ENCODE peak calls at places on chromosomes 11 and 22, in four cellular contexts. L is mammary epithelial cell, J is HL-60, Y is cardiac muscle cell. T is an unnamed sample. For H3K27me3, the result is how much of the 10 kb centered on the place peaks cover.

GRCh38 chr11:44860967-44861828 is 89.5 kb downstream of the TP53I11 start:
- DNase-seq in Y (no peak), J (no peak), L (no peak), T (no peak)

GRCh38 chr11:93198221-93198650 is 445 bp upstream of the SLC36A4 start:
- DNase-seq in L (peak), J (no peak), Y (no peak), T (no peak)

GRCh38 chr11:95098826-95099225 is 9.2 kb downstream of the ENDOD1 start:
- DNase-seq in J (no peak), Y (no peak), L (no peak), T (no peak)

GRCh38 chr11:69892986-69893555 is 73.9 kb upstream of the FGF3 start:
- DNase-seq in Y (no peak), L (no peak), J (no peak), T (no peak)

GRCh38 chr22:47647720-47648119 is 885.3 kb downstream of the TBC1D22A start:
- DNase-seq in Y (no peak), J (no peak), L (no peak), T (no peak)

GRCh38 chr11:66857234-66857926 is 516 bp downstream of the LRFN4 start:
- DNase-seq in J (no peak), Y (no peak), L (peak), T (no peak)

GRCh38 chr11:44036811-44037657 is 10.7 kb upstream of the ACCSL start:
- DNase-seq in Y (peak), L (peak), J (peak), T (no peak)

GRCh38 chr11:73520358-73521061 is 77.4 kb downstream of the FAM168A start:
- DNase-seq in L (no peak), J (no peak), Y (no peak), T (no peak)

GRCh38 chr11:84691830-84692229 is 935.3 kb downstream of the DLG2 start:
- DNase-seq in L (no peak), J (no peak), Y (peak), T (no peak)

GRCh38 chr11:28490763-28491382 is 382.7 kb downstream of the METTL15 start:
- DNase-seq in Y (no peak), J (no peak), L (no peak), T (no peak)

GRCh38 chr11:1043563-1044096 is 7.1 kb upstream of the MUC6 start:
- DNase-seq in L (no peak), Y (no peak), J (no peak), T (no peak)

GRCh38 chr11:24828938-24829337 is 332.1 kb downstream of the LUZP2 start:
- DNase-seq in L (no peak), J (no peak), Y (no peak), T (no peak)

GRCh38 chr11:36306888-36307287 is 10.8 kb downstream of the PRR5L start:
- DNase-seq in Y (peak), J (peak), L (no peak), T (no peak)

GRCh38 chr11:102134597-102134996 is 24.4 kb downstream of the YAP1 start:
- DNase-seq in J (no peak), Y (no peak), L (no peak), T (no peak)

GRCh38 chr22:44146088-44146861 is 34.5 kb upstream of the PARVG start:
- DNase-seq in J (no peak), Y (no peak), L (no peak), T (no peak)

GRCh38 chr11:129453293-129453721 is 77.7 kb downstream of the BARX2 start:
- DNase-seq in Y (no peak), L (no peak), J (no peak), T (no peak)

GRCh38 chr11:64206457-64207246 is at the start of gene FERMT3:
- DNase-seq in Y (no peak), L (no peak), J (peak), T (peak)

GRCh38 chr11:112343368-112344039 is 82.8 kb upstream of the PLET1 start:
- DNase-seq in Y (no peak), J (no peak), L (no peak), T (no peak)

GRCh38 chr11:6746086-6746618 is 25.6 kb downstream of the OR2AG2 start:
- DNase-seq in L (no peak), Y (no peak), J (peak), T (peak)

GRCh38 chr11:65485820-65486219 is 13.0 kb upstream of the MALAT1 start:
- DNase-seq in L (peak), J (no peak), Y (no peak), T (no peak)

GRCh38 chr22:27358096-27358870 is 443.3 kb downstream of the MN1 start:
- DNase-seq in Y (no peak), J (no peak), L (no peak), T (no peak)

GRCh38 chr22:43090130-43090789 is 1.1 kb upstream of the TTLL1 start:
- DNase-seq in Y (no peak), L (peak), J (peak), T (peak)
- TF ChIP-seq CTCF in Y (peak), L (peak), J (peak), T (peak)

DNA sequence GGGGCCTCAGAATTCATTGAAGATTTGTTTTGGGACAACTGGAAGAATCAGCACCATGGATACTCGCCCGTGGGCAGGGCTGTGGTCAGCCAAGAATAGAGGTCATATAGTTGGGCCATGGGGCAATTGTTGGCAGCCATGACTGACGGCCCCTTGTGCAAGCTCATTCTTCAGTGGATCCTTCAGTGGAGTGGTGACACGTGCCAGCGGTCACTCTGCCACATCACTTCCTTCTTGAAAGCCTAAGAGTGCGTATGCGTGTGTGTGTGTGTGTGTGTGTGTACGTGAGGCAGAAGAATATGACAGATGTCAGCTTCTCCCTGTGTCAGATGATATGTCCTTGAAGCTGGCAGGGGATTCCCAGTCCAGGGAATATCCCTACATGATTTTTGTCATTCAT is 1.8 kb upstream of the IL18BP start:
- DNase-seq in Y (no peak), L (no peak), J (peak), T (no peak)
- H3K27ac ChIP-seq in Y (no peak), L (no peak), J (peak), T (no peak)

GRCh38 chr11:127034973-127035372 is 34.4 kb upstream of the KIRREL3 start:
- DNase-seq in L (no peak), J (no peak), Y (no peak), T (no peak)

GRCh38 chr11:127037001-127037400 is 36.4 kb upstream of the KIRREL3 start:
- DNase-seq in J (no peak), L (no peak), Y (peak), T (no peak)

GRCh38 chr11:127035812-127036211 is 35.2 kb upstream of the KIRREL3 start:
- DNase-seq in L (no peak), Y (no peak), J (no peak), T (no peak)
- H3K27me3 ChIP-seq in L (under half), Y (under half), J (under half), T (under half)

DNA sequence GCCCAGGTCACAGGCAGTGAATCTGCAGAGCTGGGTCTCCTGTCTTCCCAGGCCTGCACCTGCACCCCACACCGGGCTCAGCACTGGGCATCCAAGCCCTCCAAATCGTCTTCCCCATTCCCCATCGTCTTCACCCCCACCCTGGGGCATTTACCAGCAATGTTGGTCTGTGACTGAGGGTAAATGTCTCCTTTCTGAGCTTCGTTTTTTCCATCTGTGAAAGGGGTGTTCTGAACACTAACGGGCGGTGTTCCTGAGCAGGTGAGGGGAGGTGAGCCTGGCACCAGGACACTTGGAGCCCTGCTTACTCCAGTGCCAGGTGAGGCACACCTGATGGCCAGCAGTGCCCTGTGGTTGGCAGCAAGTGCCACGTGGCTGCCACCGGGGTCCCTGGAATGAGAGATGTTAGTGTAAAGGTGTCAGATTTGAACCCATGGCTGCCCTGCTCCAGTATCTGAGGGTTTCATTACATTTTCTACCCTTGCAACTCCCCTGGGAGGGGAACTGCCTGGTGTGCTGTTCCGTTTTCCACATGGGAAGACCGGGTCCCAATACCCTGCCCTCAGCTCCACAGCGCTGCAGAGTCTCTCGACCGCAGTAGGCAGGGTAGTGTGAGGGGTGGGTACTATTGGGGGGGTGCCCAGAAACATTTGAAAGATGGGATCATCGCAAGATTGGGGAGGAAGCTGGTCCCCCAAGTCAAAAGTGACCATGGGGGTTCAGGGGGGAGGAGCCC is 1.9 kb downstream of the CDC42EP1 start:
- DNase-seq in L (no peak), Y (no peak), J (no peak), T (no peak)
- TF ChIP-seq CTCF in L (no peak), Y (no peak), J (no peak), T (peak)

GRCh38 chr11:96198466-96198808 is 144.6 kb downstream of the MAML2 start:
- DNase-seq in L (no peak), J (no peak), Y (no peak), T (no peak)

GRCh38 chr11:96197221-96197620 is 145.8 kb downstream of the MAML2 start:
- DNase-seq in L (no peak), J (no peak), Y (no peak), T (no peak)

GRCh38 chr11:96199563-96200025 is 143.4 kb downstream of the MAML2 start:
- DNase-seq in J (no peak), L (no peak), Y (no peak), T (no peak)

GRCh38 chr11:96197801-96198465 is 145.1 kb downstream of the MAML2 start:
- DNase-seq in L (no peak), J (no peak), Y (no peak), T (no peak)

GRCh38 chr11:96200243-96200642 is 142.8 kb downstream of the MAML2 start:
- DNase-seq in J (no peak), L (no peak), Y (no peak), T (no peak)
- H3K27ac ChIP-seq in J (no peak), L (no peak), Y (no peak), T (no peak)

GRCh38 chr22:48907591-48907990 is 920.1 kb downstream of the BRD1 start:
- DNase-seq in J (no peak), L (no peak), Y (no peak), T (no peak)

GRCh38 chr22:48908547-48908946 is 919.1 kb downstream of the BRD1 start:
- DNase-seq in J (no peak), Y (no peak), L (no peak), T (no peak)

GRCh38 chr22:48902983-48903650 is 924.6 kb downstream of the BRD1 start:
- DNase-seq in L (no peak), Y (no peak), J (no peak), T (peak)

GRCh38 chr22:48905206-48905975 is 922.3 kb downstream of the BRD1 start:
- DNase-seq in Y (no peak), L (no peak), J (no peak), T (no peak)

DNA sequence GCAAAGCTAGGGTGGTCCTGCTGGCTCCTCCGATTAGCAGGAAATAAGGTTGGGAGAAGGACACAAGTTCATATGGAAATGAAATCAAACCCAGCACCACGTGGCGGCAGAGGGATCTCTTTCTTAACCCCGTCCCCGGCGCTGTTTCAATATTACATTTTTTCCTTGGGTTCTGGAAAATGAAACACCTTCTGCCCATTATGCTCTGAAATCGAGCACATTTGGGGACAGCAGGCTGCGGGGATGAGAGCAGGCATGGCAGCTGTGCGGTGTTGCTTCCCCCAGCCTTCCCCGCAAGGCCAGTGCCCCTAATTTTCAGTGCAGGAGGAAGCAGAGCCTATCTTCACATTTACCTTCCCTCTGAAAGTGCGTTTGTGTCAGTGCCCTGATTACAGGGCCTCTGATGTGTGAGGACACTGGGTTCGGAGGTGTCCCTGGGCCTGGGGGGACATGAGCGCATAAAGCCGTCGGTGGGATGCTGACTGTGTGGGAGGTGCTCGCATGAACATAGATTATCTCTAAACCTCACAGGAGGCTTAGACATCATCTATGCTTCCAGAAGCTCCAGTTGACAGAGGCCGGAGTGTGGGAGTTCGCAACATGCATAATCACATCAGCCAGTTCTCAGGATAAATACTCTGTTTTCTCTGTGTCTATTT is 921.4 kb downstream of the BRD1 start:
- DNase-seq in J (no peak), L (no peak), Y (no peak), T (no peak)
- H3K27me3 ChIP-seq in J (under half), L (under half), Y (under half), T (under half)

GRCh38 chr11:41431784-41432183 is 27.7 kb downstream of the LRRC4C start:
- DNase-seq in L (no peak), J (no peak), Y (peak), T (no peak)
- TF ChIP-seq CTCF in L (peak), J (no peak), Y (peak), T (no peak)

GRCh38 chr11:127018683-127019279 is 18.2 kb upstream of the KIRREL3 start:
- DNase-seq in Y (no peak), J (no peak), L (no peak), T (no peak)

GRCh38 chr11:127027000-127027399 is 26.4 kb upstream of the KIRREL3 start:
- DNase-seq in J (no peak), L (no peak), Y (no peak), T (no peak)

GRCh38 chr11:127023991-127024390 is 23.4 kb upstream of the KIRREL3 start:
- DNase-seq in L (peak), Y (no peak), J (no peak), T (no peak)
- H3K27ac ChIP-seq in L (peak), Y (no peak), J (no peak), T (no peak)

GRCh38 chr11:27244900-27245299 is 118.1 kb downstream of the CCDC34 start:
- DNase-seq in Y (no peak), J (no peak), L (no peak), T (no peak)
- H3K27me3 ChIP-seq in Y (under half), J (under half), L (under half), T (under half)

DNA sequence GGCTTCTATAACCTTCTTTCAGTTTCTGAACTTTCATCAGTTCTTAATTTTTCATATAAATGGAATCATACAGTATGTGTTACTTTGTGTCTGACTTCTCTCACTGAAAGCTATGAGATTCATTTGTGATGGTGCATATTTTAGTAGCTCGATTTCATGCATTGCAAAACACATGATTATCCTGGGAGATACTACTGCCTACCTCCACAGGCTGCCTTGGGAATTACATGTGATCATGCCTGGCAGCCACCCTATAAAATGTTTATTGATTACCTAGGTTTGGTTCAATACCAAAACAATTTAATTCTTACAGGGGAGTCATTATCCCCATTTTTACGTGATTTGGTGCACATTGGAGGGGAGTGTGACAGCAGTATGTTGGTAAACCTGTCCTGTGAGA is 34.1 kb upstream of the PAK1 start:
- DNase-seq in L (no peak), Y (no peak), J (no peak), T (no peak)
- TF ChIP-seq CTCF in L (peak), Y (no peak), J (no peak), T (no peak)

T was measured in CD4-positive, alpha-beta T cell.